ENCODE peak calls at places on chromosomes 1 and 21, in eight cellular contexts. B is WERI-Rb-1, S is fibroblast of pulmonary artery, D is K562, Q is thoracic aorta, W is fibroblast of lung, N is NB4, Z is heart left ventricle. U is an unnamed sample.
A peak's percentile ranks its signal among the peaks of the same experiment; 100 is the strongest.

GRCh38 chr1:69569281-69569970 is 1.7 kb downstream of the LRRC7 start:
- DNase-seq in B (no peak), S (no peak), D (no peak), Q (no peak), W (peak; percentile 4), N (no peak), Z (no peak), U (no peak)

GRCh38 chr21:39153373-39153772 is 29.9 kb downstream of the PSMG1 start:
- DNase-seq in B (peak; percentile 60), S (peak; percentile 11), D (peak; percentile 70), Q (no peak), W (no peak), N (peak; percentile 35), Z (no peak), U (no peak)

GRCh38 chr1:79264285-79264684 is 257.8 kb upstream of the ADGRL4 start:
- DNase-seq in B (no peak), S (no peak), D (no peak), Q (no peak), W (no peak), N (no peak), Z (no peak), U (no peak)

GRCh38 chr1:223312705-223313414 is 51.1 kb downstream of the SUSD4 start:
- DNase-seq in B (no peak), S (no peak), D (no peak), Q (no peak), W (peak; percentile 57), N (no peak), Z (no peak), U (no peak)

GRCh38 chr1:103267893-103268292 is 159.6 kb upstream of the COL11A1 start:
- DNase-seq in B (no peak), S (no peak), D (no peak), Q (no peak), W (no peak), N (no peak), Z (no peak), U (no peak)

GRCh38 chr1:180925471-180926051 is 12.9 kb downstream of the KIAA1614 start:
- DNase-seq in B (peak; percentile 72), S (no peak), D (no peak), Q (no peak), W (no peak), N (no peak), Z (no peak), U (no peak)

GRCh38 chr1:231612393-231613089 is 14.0 kb upstream of the DISC1 start:
- DNase-seq in B (no peak), S (no peak), D (no peak), Q (no peak), W (no peak), N (peak; percentile 92), Z (no peak), U (no peak)

GRCh38 chr1:158249646-158250045 is 4.6 kb upstream of the CD1A start:
- DNase-seq in B (no peak), S (no peak), D (no peak), Q (no peak), W (no peak), N (no peak), Z (no peak), U (no peak)

GRCh38 chr21:26385721-26386120 is 187.4 kb downstream of the CYYR1 start:
- DNase-seq in B (no peak), S (peak; percentile 33), D (no peak), Q (no peak), W (no peak), N (peak; percentile 30), Z (no peak), U (peak; percentile 19)

GRCh38 chr1:31199301-31199790 is 40.3 kb downstream of the NKAIN1 start:
- DNase-seq in B (no peak), S (no peak), D (no peak), Q (no peak), W (no peak), N (no peak), Z (no peak), U (no peak)

GRCh38 chr1:21903638-21904474 is 33.3 kb downstream of the HSPG2 start:
- DNase-seq in B (no peak), S (no peak), D (no peak), Q (no peak), W (no peak), N (no peak), Z (no peak), U (no peak)

DNA sequence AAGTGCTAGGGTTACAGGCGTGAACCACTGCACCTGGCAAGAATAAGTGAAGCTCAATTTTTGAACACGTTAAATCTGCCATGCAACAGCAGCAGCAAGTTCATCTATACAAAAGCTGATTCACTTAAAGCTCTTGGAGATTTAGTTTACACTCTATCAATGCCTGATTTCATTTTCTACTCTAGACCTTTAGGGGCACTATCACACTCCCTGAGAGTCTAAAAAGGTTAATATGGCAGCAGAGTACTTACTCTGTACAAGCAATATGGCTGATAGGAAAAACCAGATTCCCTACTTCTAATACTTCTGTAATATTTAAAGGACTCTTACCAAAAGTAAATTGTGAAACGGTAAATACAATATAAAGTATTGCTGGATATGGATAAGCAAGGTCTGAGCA is 4.8 kb downstream of the RBM34 start:
- DNase-seq in B (no peak), S (no peak), D (no peak), Q (no peak), W (no peak), N (no peak), Z (no peak), U (no peak)
- TF ChIP-seq CTCF in B (no peak), S (no peak), D (no peak), Q (no peak), W (no peak), N (no peak), Z (no peak), U (no peak)

GRCh38 chr1:1315435-1315901 is 7.1 kb downstream of the PUSL1 start:
- DNase-seq in B (peak; percentile 87), S (no peak), D (peak; percentile 75), Q (no peak), W (no peak), N (no peak), Z (no peak), U (no peak)

GRCh38 chr1:1313500-1314236 is 5.3 kb downstream of the PUSL1 start:
- DNase-seq in B (no peak), S (no peak), D (no peak), Q (no peak), W (no peak), N (no peak), Z (no peak), U (no peak)

GRCh38 chr1:1314237-1314586 is 5.8 kb downstream of the PUSL1 start:
- DNase-seq in B (no peak), S (no peak), D (no peak), Q (no peak), W (no peak), N (no peak), Z (no peak), U (no peak)

GRCh38 chr1:1312450-1313314 is 4.3 kb downstream of the PUSL1 start:
- DNase-seq in B (no peak), S (no peak), D (no peak), Q (no peak), W (no peak), N (no peak), Z (no peak), U (no peak)

GRCh38 chr1:1314678-1315335 is 6.4 kb downstream of the PUSL1 start:
- DNase-seq in B (no peak), S (no peak), D (no peak), Q (no peak), W (no peak), N (no peak), Z (no peak), U (no peak)
- H3K4me3 ChIP-seq in B (no peak overlapping the region), S (no peak overlapping the region), D (no peak overlapping the region), Q (no peak overlapping the region), W (no peak overlapping the region), N (no peak overlapping the region), Z (no peak overlapping the region), U (no peak overlapping the region)

GRCh38 chr1:160362168-160362941 is 4.5 kb upstream of the NHLH1 start:
- DNase-seq in B (peak; percentile 100), S (no peak), D (peak; percentile 75), Q (no peak), W (no peak), N (peak; percentile 26), Z (no peak), U (no peak)
- TF ChIP-seq CTCF in B (no peak), S (no peak), D (no peak), Q (no peak), W (no peak), N (no peak), Z (no peak), U (no peak)

DNA sequence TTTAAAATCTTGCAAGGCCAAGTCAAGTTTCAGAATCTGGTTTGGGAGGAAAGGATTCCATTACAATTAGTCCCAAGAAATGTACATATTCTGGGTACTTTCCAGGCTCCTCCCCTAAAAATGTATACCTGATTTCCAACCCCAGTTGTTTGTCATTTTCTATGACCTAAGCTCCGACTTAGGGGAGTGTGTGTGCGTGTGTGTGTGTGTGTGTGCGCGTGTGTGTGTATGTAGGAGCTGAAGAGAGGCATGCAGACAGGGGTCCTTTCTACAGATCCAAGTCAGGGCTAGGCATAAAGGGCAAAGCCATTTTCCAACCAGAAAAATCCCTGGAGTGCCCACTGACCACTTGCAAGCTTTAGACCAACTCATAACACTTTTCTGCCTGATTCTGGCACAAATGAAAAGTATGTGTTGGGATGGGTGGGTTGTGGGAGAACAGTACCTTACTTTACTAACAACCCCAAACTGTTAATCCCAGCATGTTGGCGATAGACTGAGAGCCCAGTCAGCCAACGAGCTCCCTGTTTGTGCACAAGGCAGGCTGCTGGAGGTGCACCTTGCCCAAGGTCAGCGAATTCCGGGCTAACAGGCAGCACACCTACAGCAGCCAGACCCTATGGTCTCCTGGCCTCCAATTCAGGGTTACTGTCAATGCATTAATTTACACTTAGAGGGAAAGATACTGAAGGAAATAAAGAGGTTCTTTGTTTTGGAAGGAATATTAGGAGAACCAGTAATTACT is 1.7 kb downstream of the TRABD2B start:
- DNase-seq in B (no peak), S (no peak), D (no peak), Q (no peak), W (no peak), N (no peak), Z (no peak), U (no peak)
- H3K4me3 ChIP-seq in B (no peak overlapping the region), S (no peak overlapping the region), D (no peak overlapping the region), Q (peak overlapping the region; percentile 88), W (no peak overlapping the region), N (no peak overlapping the region), Z (peak overlapping the region; percentile 73), U (no peak overlapping the region)

GRCh38 chr21:18522181-18522771 is 118.7 kb upstream of the TMPRSS15 start:
- DNase-seq in B (no peak), S (peak; percentile 1), D (no peak), Q (no peak), W (peak; percentile 17), N (no peak), Z (no peak), U (peak; percentile 54)
- TF ChIP-seq CTCF in B (peak; percentile 18), S (no peak), D (no peak), Q (peak; percentile 24), W (no peak), N (no peak), Z (no peak), U (peak; percentile 37)

GRCh38 chr1:35505911-35506798 is 51.0 kb downstream of the KIAA0319L start:
- DNase-seq in B (no peak), S (peak; percentile 85), D (peak; percentile 55), Q (no peak), W (peak; percentile 84), N (peak; percentile 94), Z (no peak), U (peak; percentile 85)
- H3K4me3 ChIP-seq in B (no peak overlapping the region), S (no peak overlapping the region), D (no peak overlapping the region), Q (no peak overlapping the region), W (no peak overlapping the region), N (no peak overlapping the region), Z (no peak overlapping the region), U (no peak overlapping the region)